ENCODE peak calls at places on chromosomes 4 and X, in ten cellular contexts. One of them, this sample, is unnamed.

GRCh38 chrX:80765226-80765625 is 44.5 kb downstream of the BRWD3 start:
- DNase-seq in PC-3: peak; percentile 83
- DNase-seq in lower lobe of right lung: no peak
- DNase-seq in heart left ventricle: no peak
- DNase-seq in fibroblast of lung: peak; percentile 51
- DNase-seq in endodermal cell: no peak
- DNase-seq in pancreas: no peak
- DNase-seq in IMR-90: peak; percentile 77
- DNase-seq in DND-41: no peak
- DNase-seq in kidney: no peak
- DNase-seq in this sample: peak; percentile 62

GRCh38 chr4:115113382-115114106 is at the start of gene NDST4:
- DNase-seq in PC-3: peak; percentile 36
- DNase-seq in lower lobe of right lung: no peak
- DNase-seq in heart left ventricle: peak; percentile 4
- DNase-seq in fibroblast of lung: peak; percentile 57
- DNase-seq in endodermal cell: no peak
- DNase-seq in pancreas: no peak
- DNase-seq in IMR-90: no peak
- DNase-seq in DND-41: no peak
- DNase-seq in kidney: no peak
- DNase-seq in this sample: peak; percentile 32

GRCh38 chrX:83845397-83845796 is 15.5 kb upstream of the CYLC1 start:
- DNase-seq in PC-3: peak; percentile 50
- DNase-seq in lower lobe of right lung: no peak
- DNase-seq in heart left ventricle: no peak
- DNase-seq in fibroblast of lung: peak; percentile 9
- DNase-seq in endodermal cell: peak; percentile 57
- DNase-seq in pancreas: no peak
- DNase-seq in IMR-90: peak; percentile 22
- DNase-seq in DND-41: no peak
- DNase-seq in kidney: no peak
- DNase-seq in this sample: peak; percentile 0

GRCh38 chr4:55393461-55394320 is 2.1 kb upstream of the TMEM165 start:
- DNase-seq in PC-3: peak; percentile 90
- DNase-seq in lower lobe of right lung: no peak
- DNase-seq in heart left ventricle: no peak
- DNase-seq in fibroblast of lung: peak; percentile 59
- DNase-seq in endodermal cell: no peak
- DNase-seq in pancreas: no peak
- DNase-seq in IMR-90: peak; percentile 85
- DNase-seq in DND-41: no peak
- DNase-seq in kidney: no peak
- DNase-seq in this sample: no peak

GRCh38 chr4:43331226-43332078 is 438.9 kb downstream of the GRXCR1 start:
- DNase-seq in PC-3: peak; percentile 89
- DNase-seq in lower lobe of right lung: no peak
- DNase-seq in heart left ventricle: no peak
- DNase-seq in fibroblast of lung: peak; percentile 68
- DNase-seq in endodermal cell: no peak
- DNase-seq in pancreas: no peak
- DNase-seq in IMR-90: peak; percentile 69
- DNase-seq in DND-41: no peak
- DNase-seq in kidney: no peak
- DNase-seq in this sample: peak; percentile 55

GRCh38 chr4:89134775-89135319 is 23.5 kb downstream of the TIGD2 start:
- DNase-seq in PC-3: no peak
- DNase-seq in lower lobe of right lung: no peak
- DNase-seq in heart left ventricle: no peak
- DNase-seq in fibroblast of lung: peak; percentile 87
- DNase-seq in endodermal cell: no peak
- DNase-seq in pancreas: no peak
- DNase-seq in IMR-90: peak; percentile 83
- DNase-seq in DND-41: no peak
- DNase-seq in kidney: no peak
- DNase-seq in this sample: no peak

GRCh38 chrX:126994011-126994410 is 174.5 kb downstream of the PRR32 start:
- DNase-seq in PC-3: no peak
- DNase-seq in lower lobe of right lung: no peak
- DNase-seq in heart left ventricle: peak; percentile 30
- DNase-seq in fibroblast of lung: no peak
- DNase-seq in endodermal cell: no peak
- DNase-seq in pancreas: no peak
- DNase-seq in IMR-90: no peak
- DNase-seq in DND-41: no peak
- DNase-seq in kidney: no peak
- DNase-seq in this sample: no peak

GRCh38 chrX:145393702-145394235 is 146.5 kb downstream of the SPANXN1 start:
- DNase-seq in PC-3: peak; percentile 11
- DNase-seq in lower lobe of right lung: no peak
- DNase-seq in heart left ventricle: no peak
- DNase-seq in fibroblast of lung: no peak
- DNase-seq in endodermal cell: peak; percentile 53
- DNase-seq in pancreas: no peak
- DNase-seq in IMR-90: no peak
- DNase-seq in DND-41: no peak
- DNase-seq in kidney: no peak
- DNase-seq in this sample: no peak

GRCh38 chrX:134676440-134676839 is 18.2 kb upstream of the PLAC1 start:
- DNase-seq in PC-3: peak; percentile 78
- DNase-seq in lower lobe of right lung: no peak
- DNase-seq in heart left ventricle: no peak
- DNase-seq in fibroblast of lung: peak; percentile 57
- DNase-seq in endodermal cell: no peak
- DNase-seq in pancreas: no peak
- DNase-seq in IMR-90: peak; percentile 79
- DNase-seq in DND-41: no peak
- DNase-seq in kidney: no peak
- DNase-seq in this sample: peak; percentile 75

GRCh38 chr4:185265942-185266341 is 56.5 kb downstream of the SNX25 start:
- DNase-seq in PC-3: peak; percentile 20
- DNase-seq in lower lobe of right lung: no peak
- DNase-seq in heart left ventricle: no peak
- DNase-seq in fibroblast of lung: peak; percentile 59
- DNase-seq in endodermal cell: no peak
- DNase-seq in pancreas: no peak
- DNase-seq in IMR-90: peak; percentile 82
- DNase-seq in DND-41: no peak
- DNase-seq in kidney: no peak
- DNase-seq in this sample: no peak

GRCh38 chr4:127995776-127996175 is 30.6 kb downstream of the ABHD18 start:
- DNase-seq in PC-3: peak; percentile 62
- DNase-seq in lower lobe of right lung: peak; percentile 64
- DNase-seq in heart left ventricle: no peak
- DNase-seq in fibroblast of lung: no peak
- DNase-seq in endodermal cell: no peak
- DNase-seq in pancreas: no peak
- DNase-seq in IMR-90: peak; percentile 35
- DNase-seq in DND-41: no peak
- DNase-seq in kidney: no peak
- DNase-seq in this sample: no peak

GRCh38 chr4:155785828-155786227 is 27.0 kb downstream of the GUCY1B1 start:
- DNase-seq in PC-3: no peak
- DNase-seq in lower lobe of right lung: no peak
- DNase-seq in heart left ventricle: no peak
- DNase-seq in fibroblast of lung: no peak
- DNase-seq in endodermal cell: no peak
- DNase-seq in pancreas: no peak
- DNase-seq in IMR-90: no peak
- DNase-seq in DND-41: no peak
- DNase-seq in kidney: no peak
- DNase-seq in this sample: no peak

GRCh38 chr4:41234424-41234823 is 20.1 kb upstream of the APBB2 start:
- DNase-seq in PC-3: no peak
- DNase-seq in lower lobe of right lung: no peak
- DNase-seq in heart left ventricle: no peak
- DNase-seq in fibroblast of lung: no peak
- DNase-seq in endodermal cell: no peak
- DNase-seq in pancreas: no peak
- DNase-seq in IMR-90: no peak
- DNase-seq in DND-41: no peak
- DNase-seq in kidney: no peak
- DNase-seq in this sample: no peak

GRCh38 chr4:110876866-110877265 is 254.0 kb upstream of the PITX2 start:
- DNase-seq in PC-3: no peak
- DNase-seq in lower lobe of right lung: no peak
- DNase-seq in heart left ventricle: no peak
- DNase-seq in fibroblast of lung: no peak
- DNase-seq in endodermal cell: no peak
- DNase-seq in pancreas: no peak
- DNase-seq in IMR-90: no peak
- DNase-seq in DND-41: no peak
- DNase-seq in kidney: no peak
- DNase-seq in this sample: no peak

GRCh38 chr4:134043266-134043665 is 158.3 kb downstream of the PABPC4L start:
- DNase-seq in PC-3: no peak
- DNase-seq in lower lobe of right lung: no peak
- DNase-seq in heart left ventricle: no peak
- DNase-seq in fibroblast of lung: no peak
- DNase-seq in endodermal cell: no peak
- DNase-seq in pancreas: no peak
- DNase-seq in IMR-90: no peak
- DNase-seq in DND-41: no peak
- DNase-seq in kidney: no peak
- DNase-seq in this sample: no peak

DNA sequence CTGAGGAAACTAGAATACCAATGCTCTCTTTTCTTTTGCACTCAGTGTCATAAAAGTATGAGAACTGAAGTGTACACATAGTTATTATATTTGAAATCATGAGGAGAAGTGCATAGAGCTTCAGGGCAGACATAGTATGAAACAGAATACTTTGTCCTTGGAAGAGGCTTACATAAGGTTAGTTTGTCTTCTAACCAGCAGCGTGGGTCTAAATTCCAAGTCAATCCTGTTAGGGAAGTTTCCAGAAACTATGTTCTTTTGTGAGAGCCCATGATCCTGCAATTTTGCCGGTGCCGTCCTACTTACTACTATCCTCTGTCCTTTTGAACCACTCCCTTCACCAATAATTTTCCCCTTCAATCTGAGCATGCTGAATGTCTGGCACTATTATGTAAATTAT is 156.2 kb downstream of the PABPC4L start:
- DNase-seq in PC-3: no peak
- DNase-seq in lower lobe of right lung: no peak
- DNase-seq in heart left ventricle: no peak
- DNase-seq in fibroblast of lung: no peak
- DNase-seq in endodermal cell: no peak
- DNase-seq in pancreas: no peak
- DNase-seq in IMR-90: no peak
- DNase-seq in DND-41: no peak
- DNase-seq in kidney: no peak
- DNase-seq in this sample: no peak
- H3K9me3 ChIP-seq in PC-3: no peaks in the 10 kb centered on the region
- H3K9me3 ChIP-seq in lower lobe of right lung: no peaks in the 10 kb centered on the region
- H3K9me3 ChIP-seq in heart left ventricle: no peaks in the 10 kb centered on the region
- H3K9me3 ChIP-seq in fibroblast of lung: no peaks in the 10 kb centered on the region
- H3K9me3 ChIP-seq in endodermal cell: peaks cover 17% of the 10 kb centered on the region
- H3K9me3 ChIP-seq in pancreas: no peaks in the 10 kb centered on the region
- H3K9me3 ChIP-seq in IMR-90: no peaks in the 10 kb centered on the region
- H3K9me3 ChIP-seq in DND-41: no peaks in the 10 kb centered on the region
- H3K9me3 ChIP-seq in kidney: no peaks in the 10 kb centered on the region
- H3K9me3 ChIP-seq in this sample: no peaks in the 10 kb centered on the region

DNA sequence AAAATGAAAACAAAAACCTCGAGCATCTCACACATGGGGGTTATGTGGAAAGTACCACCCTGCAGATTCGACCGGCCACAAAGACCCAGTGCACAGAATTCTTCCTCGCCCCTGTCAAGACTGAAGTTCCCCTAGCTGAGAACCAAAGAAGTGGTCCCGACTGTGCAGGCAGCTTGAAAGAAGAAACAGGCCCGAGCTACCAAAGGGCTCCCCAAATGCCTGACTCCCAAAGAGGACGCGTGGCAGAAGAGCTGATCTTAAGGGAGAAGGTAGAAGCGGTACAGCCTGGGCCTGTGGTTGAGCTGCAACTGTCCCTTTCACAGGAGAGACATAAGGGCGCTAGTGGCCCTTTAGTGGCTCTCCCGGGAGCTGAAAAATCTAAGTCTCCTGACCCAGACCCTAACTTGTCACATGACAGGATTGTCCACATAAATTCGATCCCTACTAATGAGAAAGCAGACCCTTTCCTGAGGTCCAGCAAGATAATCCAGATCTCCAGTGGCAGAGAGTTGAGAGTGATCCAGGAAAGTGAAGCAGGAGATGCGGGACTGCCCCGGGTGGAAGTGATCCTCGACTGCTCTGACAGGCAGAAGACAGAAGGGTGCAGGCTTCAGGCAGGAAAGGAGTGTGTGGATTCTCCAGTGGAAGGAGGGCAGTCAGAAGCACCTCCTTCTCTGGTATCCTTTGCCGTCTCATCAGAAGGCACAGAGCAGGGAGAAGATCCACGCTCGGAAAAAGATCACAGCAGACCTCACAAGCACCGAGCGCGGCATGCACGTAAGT is 108.8 kb upstream of the MYOZ2 start:
- DNase-seq in PC-3: no peak
- DNase-seq in lower lobe of right lung: no peak
- DNase-seq in heart left ventricle: no peak
- DNase-seq in fibroblast of lung: no peak
- DNase-seq in endodermal cell: peak; percentile 63
- DNase-seq in pancreas: no peak
- DNase-seq in IMR-90: no peak
- DNase-seq in DND-41: no peak
- DNase-seq in kidney: no peak
- DNase-seq in this sample: no peak
- TF ChIP-seq CTCF in PC-3: no peak
- TF ChIP-seq CTCF in lower lobe of right lung: no peak
- TF ChIP-seq CTCF in heart left ventricle: no peak
- TF ChIP-seq CTCF in fibroblast of lung: no peak
- TF ChIP-seq CTCF in endodermal cell: no peak
- TF ChIP-seq CTCF in pancreas: no peak
- TF ChIP-seq CTCF in IMR-90: no peak
- TF ChIP-seq CTCF in DND-41: no peak
- TF ChIP-seq CTCF in kidney: no peak
- TF ChIP-seq CTCF in this sample: no peak

GRCh38 chr4:1759818-1760223 is 33.3 kb upstream of the FGFR3 start:
- DNase-seq in PC-3: no peak
- DNase-seq in lower lobe of right lung: no peak
- DNase-seq in heart left ventricle: no peak
- DNase-seq in fibroblast of lung: no peak
- DNase-seq in endodermal cell: peak; percentile 66
- DNase-seq in pancreas: no peak
- DNase-seq in IMR-90: no peak
- DNase-seq in DND-41: no peak
- DNase-seq in kidney: no peak
- DNase-seq in this sample: no peak
- H3K4me1 ChIP-seq in PC-3: no peaks in the 10 kb centered on the region
- H3K4me1 ChIP-seq in lower lobe of right lung: peaks cover 18% of the 10 kb centered on the region
- H3K4me1 ChIP-seq in heart left ventricle: no peaks in the 10 kb centered on the region
- H3K4me1 ChIP-seq in fibroblast of lung: no peaks in the 10 kb centered on the region
- H3K4me1 ChIP-seq in endodermal cell: no peaks in the 10 kb centered on the region
- H3K4me1 ChIP-seq in pancreas: no peaks in the 10 kb centered on the region
- H3K4me1 ChIP-seq in IMR-90: peaks cover 4% of the 10 kb centered on the region
- H3K4me1 ChIP-seq in DND-41: no peaks in the 10 kb centered on the region
- H3K4me1 ChIP-seq in kidney: peaks cover 3% of the 10 kb centered on the region
- H3K4me1 ChIP-seq in this sample: no peaks in the 10 kb centered on the region

GRCh38 chr4:28709821-28710330 is 1849.2 kb downstream of the STIM2 start:
- DNase-seq in PC-3: peak; percentile 54
- DNase-seq in lower lobe of right lung: no peak
- DNase-seq in heart left ventricle: no peak
- DNase-seq in fibroblast of lung: peak; percentile 42
- DNase-seq in endodermal cell: no peak
- DNase-seq in pancreas: no peak
- DNase-seq in IMR-90: peak; percentile 20
- DNase-seq in DND-41: no peak
- DNase-seq in kidney: no peak
- DNase-seq in this sample: no peak
- H3K9me3 ChIP-seq in PC-3: no peaks in the 10 kb centered on the region
- H3K9me3 ChIP-seq in lower lobe of right lung: no peaks in the 10 kb centered on the region
- H3K9me3 ChIP-seq in heart left ventricle: no peaks in the 10 kb centered on the region
- H3K9me3 ChIP-seq in fibroblast of lung: no peaks in the 10 kb centered on the region
- H3K9me3 ChIP-seq in endodermal cell: peaks cover 19% of the 10 kb centered on the region
- H3K9me3 ChIP-seq in pancreas: no peaks in the 10 kb centered on the region
- H3K9me3 ChIP-seq in IMR-90: no peaks in the 10 kb centered on the region
- H3K9me3 ChIP-seq in DND-41: no peaks in the 10 kb centered on the region
- H3K9me3 ChIP-seq in kidney: no peaks in the 10 kb centered on the region
- H3K9me3 ChIP-seq in this sample: no peaks in the 10 kb centered on the region

This sample was measured in cardiac muscle cell.